ENCODE peak calls at places on chromosome 2, in five cellular contexts. One of them, this sample, is unnamed.

GRCh38 chr2:101151859-101152194 is 645 bp upstream of the TBC1D8 start:
- DNase-seq in CD4-positive, alpha-beta memory T cell: peak; percentile 9
- DNase-seq in ovary: no peak
- DNase-seq in right atrium auricular region: no peak
- DNase-seq in HCT116: no peak
- DNase-seq in this sample: no peak

GRCh38 chr2:195280024-195280423 is 377.0 kb upstream of the SLC39A10 start:
- DNase-seq in CD4-positive, alpha-beta memory T cell: no peak
- DNase-seq in ovary: no peak
- DNase-seq in right atrium auricular region: no peak
- DNase-seq in HCT116: no peak
- DNase-seq in this sample: no peak

GRCh38 chr2:75587954-75588587 is 27.3 kb upstream of the EVA1A start:
- DNase-seq in CD4-positive, alpha-beta memory T cell: no peak
- DNase-seq in ovary: no peak
- DNase-seq in right atrium auricular region: no peak
- DNase-seq in HCT116: no peak
- DNase-seq in this sample: no peak

GRCh38 chr2:128665113-128665512 is 346.4 kb upstream of the HS6ST1 start:
- DNase-seq in CD4-positive, alpha-beta memory T cell: no peak
- DNase-seq in ovary: no peak
- DNase-seq in right atrium auricular region: no peak
- DNase-seq in HCT116: no peak
- DNase-seq in this sample: no peak

GRCh38 chr2:2007551-2008501 is 263.5 kb upstream of the PXDN start:
- DNase-seq in CD4-positive, alpha-beta memory T cell: no peak
- DNase-seq in ovary: no peak
- DNase-seq in right atrium auricular region: no peak
- DNase-seq in HCT116: no peak
- DNase-seq in this sample: no peak

GRCh38 chr2:226556050-226556449 is 243.6 kb downstream of the IRS1 start:
- DNase-seq in CD4-positive, alpha-beta memory T cell: no peak
- DNase-seq in ovary: no peak
- DNase-seq in right atrium auricular region: no peak
- DNase-seq in HCT116: no peak
- DNase-seq in this sample: no peak

GRCh38 chr2:126359494-126359893 is 296.5 kb upstream of the GYPC start:
- DNase-seq in CD4-positive, alpha-beta memory T cell: peak; percentile 2
- DNase-seq in ovary: no peak
- DNase-seq in right atrium auricular region: no peak
- DNase-seq in HCT116: no peak
- DNase-seq in this sample: peak; percentile 9

GRCh38 chr2:219352448-219353023 is 20.0 kb upstream of the RESP18 start:
- DNase-seq in CD4-positive, alpha-beta memory T cell: peak; percentile 54
- DNase-seq in ovary: no peak
- DNase-seq in right atrium auricular region: no peak
- DNase-seq in HCT116: peak; percentile 53
- DNase-seq in this sample: peak; percentile 84

GRCh38 chr2:60818272-60818671 is 62.2 kb downstream of the PAPOLG start:
- DNase-seq in CD4-positive, alpha-beta memory T cell: no peak
- DNase-seq in ovary: no peak
- DNase-seq in right atrium auricular region: peak; percentile 44
- DNase-seq in HCT116: no peak
- DNase-seq in this sample: no peak

DNA sequence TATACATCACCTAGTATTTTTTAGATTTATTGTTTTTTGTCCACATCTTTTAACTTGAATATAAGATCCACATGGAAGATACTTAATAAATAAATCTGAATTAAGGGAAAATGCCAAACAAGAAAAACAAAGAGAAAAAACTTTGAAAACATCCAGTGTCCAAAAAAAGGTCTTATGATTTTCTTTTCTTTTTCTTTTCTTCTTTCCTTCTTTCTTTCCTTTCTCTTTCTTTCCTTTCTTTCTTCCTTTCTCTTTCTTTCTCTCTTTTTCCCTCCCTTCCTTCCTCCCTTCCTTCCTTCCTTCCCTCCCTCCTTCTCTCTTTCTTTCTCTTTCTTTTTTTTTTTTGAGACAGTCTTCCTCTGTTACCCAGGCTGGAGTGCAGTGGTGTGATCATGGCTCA is 29.6 kb upstream of the WIPF1 start:
- DNase-seq in CD4-positive, alpha-beta memory T cell: no peak
- DNase-seq in ovary: no peak
- DNase-seq in right atrium auricular region: no peak
- DNase-seq in HCT116: no peak
- DNase-seq in this sample: no peak
- H3K36me3 ChIP-seq in CD4-positive, alpha-beta memory T cell: peaks cover 40% of the 10 kb centered on the region
- H3K36me3 ChIP-seq in ovary: no peaks in the 10 kb centered on the region
- H3K36me3 ChIP-seq in right atrium auricular region: no peaks in the 10 kb centered on the region
- H3K36me3 ChIP-seq in HCT116: no peaks in the 10 kb centered on the region
- H3K36me3 ChIP-seq in this sample: no peaks in the 10 kb centered on the region

DNA sequence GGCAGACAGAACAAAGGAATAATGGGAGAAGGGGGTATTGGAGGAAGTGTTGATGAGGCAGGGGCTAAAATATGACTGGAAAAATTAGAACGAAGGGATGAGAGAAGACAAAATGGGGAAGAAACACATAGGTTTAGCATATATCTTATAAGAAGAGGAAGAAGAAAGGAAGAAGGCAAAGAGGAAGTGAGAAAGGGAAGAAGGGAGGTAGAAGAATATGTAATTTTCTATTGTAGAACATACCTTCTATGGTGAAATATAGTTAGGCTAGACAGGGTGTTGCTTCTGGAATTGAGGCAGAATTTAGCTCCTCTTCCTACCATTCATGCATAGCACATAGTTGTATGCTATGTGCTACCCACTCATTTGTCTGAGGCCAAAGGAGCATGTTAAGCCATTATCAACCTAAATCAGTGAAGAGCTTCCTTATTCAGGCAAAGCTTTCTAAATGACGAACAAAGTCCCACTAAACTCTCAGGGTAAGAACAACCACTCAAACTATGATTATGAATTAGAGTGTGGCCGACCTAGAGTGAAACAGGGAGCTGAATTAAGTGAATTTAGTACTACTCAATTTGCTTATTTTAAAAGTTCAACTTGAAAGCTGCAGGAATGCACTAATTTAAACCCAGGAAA is 180.9 kb upstream of the GALNT5 start:
- DNase-seq in CD4-positive, alpha-beta memory T cell: no peak
- DNase-seq in ovary: no peak
- DNase-seq in right atrium auricular region: no peak
- DNase-seq in HCT116: no peak
- DNase-seq in this sample: no peak
- H3K4me3 ChIP-seq in CD4-positive, alpha-beta memory T cell: no peak overlapping the region
- H3K4me3 ChIP-seq in ovary: no peak overlapping the region
- H3K4me3 ChIP-seq in right atrium auricular region: no peak overlapping the region
- H3K4me3 ChIP-seq in HCT116: no peak overlapping the region
- H3K4me3 ChIP-seq in this sample: no peak overlapping the region

GRCh38 chr2:137772451-137772850 is 191.8 kb upstream of the HNMT start:
- DNase-seq in CD4-positive, alpha-beta memory T cell: no peak
- DNase-seq in ovary: no peak
- DNase-seq in right atrium auricular region: no peak
- DNase-seq in HCT116: no peak
- DNase-seq in this sample: peak; percentile 52

GRCh38 chr2:137770161-137770560 is 194.1 kb upstream of the HNMT start:
- DNase-seq in CD4-positive, alpha-beta memory T cell: no peak
- DNase-seq in ovary: no peak
- DNase-seq in right atrium auricular region: no peak
- DNase-seq in HCT116: no peak
- DNase-seq in this sample: no peak

GRCh38 chr2:137775529-137775928 is 188.7 kb upstream of the HNMT start:
- DNase-seq in CD4-positive, alpha-beta memory T cell: no peak
- DNase-seq in ovary: no peak
- DNase-seq in right atrium auricular region: no peak
- DNase-seq in HCT116: no peak
- DNase-seq in this sample: no peak

GRCh38 chr2:137769406-137769805 is 194.9 kb upstream of the HNMT start:
- DNase-seq in CD4-positive, alpha-beta memory T cell: no peak
- DNase-seq in ovary: no peak
- DNase-seq in right atrium auricular region: no peak
- DNase-seq in HCT116: no peak
- DNase-seq in this sample: no peak

GRCh38 chr2:137771064-137771463 is 193.2 kb upstream of the HNMT start:
- DNase-seq in CD4-positive, alpha-beta memory T cell: no peak
- DNase-seq in ovary: no peak
- DNase-seq in right atrium auricular region: no peak
- DNase-seq in HCT116: no peak
- DNase-seq in this sample: no peak
- H3K4me1 ChIP-seq in CD4-positive, alpha-beta memory T cell: no peaks in the 10 kb centered on the region
- H3K4me1 ChIP-seq in ovary: no peaks in the 10 kb centered on the region
- H3K4me1 ChIP-seq in right atrium auricular region: no peaks in the 10 kb centered on the region
- H3K4me1 ChIP-seq in HCT116: no peaks in the 10 kb centered on the region
- H3K4me1 ChIP-seq in this sample: peaks cover 48% of the 10 kb centered on the region

GRCh38 chr2:86073225-86073624 is 32.5 kb downstream of the POLR1A start:
- DNase-seq in CD4-positive, alpha-beta memory T cell: no peak
- DNase-seq in ovary: no peak
- DNase-seq in right atrium auricular region: no peak
- DNase-seq in HCT116: no peak
- DNase-seq in this sample: no peak
- H3K36me3 ChIP-seq in CD4-positive, alpha-beta memory T cell: peaks cover 39% of the 10 kb centered on the region
- H3K36me3 ChIP-seq in ovary: no peaks in the 10 kb centered on the region
- H3K36me3 ChIP-seq in right atrium auricular region: peaks cover 57% of the 10 kb centered on the region
- H3K36me3 ChIP-seq in HCT116: peaks cover 49% of the 10 kb centered on the region
- H3K36me3 ChIP-seq in this sample: peaks cover 88% of the 10 kb centered on the region

DNA sequence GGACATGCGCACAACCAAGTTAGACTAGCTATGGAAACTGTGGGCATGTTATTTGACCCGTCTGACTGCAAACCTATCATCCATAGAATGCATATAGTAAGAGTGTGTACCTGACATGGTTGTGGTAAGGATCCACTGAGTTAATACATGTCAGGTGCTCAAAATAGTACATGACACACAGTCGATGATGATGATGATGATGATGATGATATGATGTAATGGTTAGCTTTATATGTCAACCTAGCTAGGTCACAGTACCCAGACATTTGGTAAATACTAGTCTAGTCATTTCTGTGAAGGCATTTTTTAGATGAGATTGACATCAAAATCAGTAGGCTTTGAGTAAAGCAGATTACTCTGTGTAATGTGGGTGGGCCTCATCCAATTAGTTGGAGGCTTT is 204.1 kb downstream of the AFF3 start:
- DNase-seq in CD4-positive, alpha-beta memory T cell: no peak
- DNase-seq in ovary: no peak
- DNase-seq in right atrium auricular region: no peak
- DNase-seq in HCT116: no peak
- DNase-seq in this sample: no peak
- H3K4me3 ChIP-seq in CD4-positive, alpha-beta memory T cell: no peak overlapping the region
- H3K4me3 ChIP-seq in ovary: no peak overlapping the region
- H3K4me3 ChIP-seq in right atrium auricular region: no peak overlapping the region
- H3K4me3 ChIP-seq in HCT116: no peak overlapping the region
- H3K4me3 ChIP-seq in this sample: no peak overlapping the region

This sample was measured in HAP-1.